ENCODE peak calls at places on chromosomes 7 and 10, in ten cellular contexts. One of them, this sample, is unnamed. For H3K4me1, the result is how much of the 10 kb centered on the place peaks cover.

GRCh38 chr7:64873517-64873916 is 29.6 kb upstream of the ZNF273 start:
- DNase-seq in CD8-positive, alpha-beta T cell: no peak
- DNase-seq in stomach: peak
- DNase-seq in effector memory CD4-positive, alpha-beta T cell: no peak
- DNase-seq in Caco-2: peak
- DNase-seq in left ventricle myocardium inferior: no peak
- DNase-seq in cardiac muscle cell: no peak
- DNase-seq in prostate gland: no peak
- DNase-seq in adrenal gland: no peak
- DNase-seq in aorta: peak
- DNase-seq in this sample: no peak

GRCh38 chr7:11760372-11760771 is 71.6 kb downstream of the THSD7A start:
- DNase-seq in CD8-positive, alpha-beta T cell: no peak
- DNase-seq in stomach: no peak
- DNase-seq in effector memory CD4-positive, alpha-beta T cell: no peak
- DNase-seq in Caco-2: no peak
- DNase-seq in left ventricle myocardium inferior: no peak
- DNase-seq in cardiac muscle cell: peak
- DNase-seq in prostate gland: peak
- DNase-seq in adrenal gland: no peak
- DNase-seq in aorta: no peak
- DNase-seq in this sample: no peak

GRCh38 chr10:9786576-9786975 is 1231.1 kb upstream of the CELF2 start:
- DNase-seq in CD8-positive, alpha-beta T cell: no peak
- DNase-seq in stomach: no peak
- DNase-seq in effector memory CD4-positive, alpha-beta T cell: no peak
- DNase-seq in Caco-2: no peak
- DNase-seq in left ventricle myocardium inferior: no peak
- DNase-seq in cardiac muscle cell: peak
- DNase-seq in prostate gland: no peak
- DNase-seq in adrenal gland: no peak
- DNase-seq in aorta: no peak
- DNase-seq in this sample: no peak

GRCh38 chr10:44564801-44565200 is 179.9 kb upstream of the CXCL12 start:
- DNase-seq in CD8-positive, alpha-beta T cell: no peak
- DNase-seq in stomach: no peak
- DNase-seq in effector memory CD4-positive, alpha-beta T cell: no peak
- DNase-seq in Caco-2: no peak
- DNase-seq in left ventricle myocardium inferior: no peak
- DNase-seq in cardiac muscle cell: no peak
- DNase-seq in prostate gland: no peak
- DNase-seq in adrenal gland: no peak
- DNase-seq in aorta: no peak
- DNase-seq in this sample: no peak

GRCh38 chr10:24979685-24980084 is 27.3 kb upstream of the PRTFDC1 start:
- DNase-seq in CD8-positive, alpha-beta T cell: no peak
- DNase-seq in stomach: no peak
- DNase-seq in effector memory CD4-positive, alpha-beta T cell: no peak
- DNase-seq in Caco-2: no peak
- DNase-seq in left ventricle myocardium inferior: no peak
- DNase-seq in cardiac muscle cell: no peak
- DNase-seq in prostate gland: no peak
- DNase-seq in adrenal gland: no peak
- DNase-seq in aorta: no peak
- DNase-seq in this sample: no peak

GRCh38 chr7:78134256-78134655 is 335.7 kb downstream of the PHTF2 start:
- DNase-seq in CD8-positive, alpha-beta T cell: no peak
- DNase-seq in stomach: no peak
- DNase-seq in effector memory CD4-positive, alpha-beta T cell: no peak
- DNase-seq in Caco-2: no peak
- DNase-seq in left ventricle myocardium inferior: no peak
- DNase-seq in cardiac muscle cell: peak
- DNase-seq in prostate gland: no peak
- DNase-seq in adrenal gland: peak
- DNase-seq in aorta: no peak
- DNase-seq in this sample: no peak

GRCh38 chr7:37318541-37318940 is 130.1 kb downstream of the ELMO1 start:
- DNase-seq in CD8-positive, alpha-beta T cell: no peak
- DNase-seq in stomach: no peak
- DNase-seq in effector memory CD4-positive, alpha-beta T cell: no peak
- DNase-seq in Caco-2: no peak
- DNase-seq in left ventricle myocardium inferior: no peak
- DNase-seq in cardiac muscle cell: no peak
- DNase-seq in prostate gland: no peak
- DNase-seq in adrenal gland: no peak
- DNase-seq in aorta: no peak
- DNase-seq in this sample: no peak

GRCh38 chr10:66322261-66322660 is 603.6 kb upstream of the LRRTM3 start:
- DNase-seq in CD8-positive, alpha-beta T cell: no peak
- DNase-seq in stomach: no peak
- DNase-seq in effector memory CD4-positive, alpha-beta T cell: no peak
- DNase-seq in Caco-2: peak
- DNase-seq in left ventricle myocardium inferior: no peak
- DNase-seq in cardiac muscle cell: no peak
- DNase-seq in prostate gland: no peak
- DNase-seq in adrenal gland: no peak
- DNase-seq in aorta: no peak
- DNase-seq in this sample: no peak

GRCh38 chr7:98808751-98809460 is 60.9 kb downstream of the TMEM130 start:
- DNase-seq in CD8-positive, alpha-beta T cell: no peak
- DNase-seq in stomach: no peak
- DNase-seq in effector memory CD4-positive, alpha-beta T cell: no peak
- DNase-seq in Caco-2: no peak
- DNase-seq in left ventricle myocardium inferior: no peak
- DNase-seq in cardiac muscle cell: no peak
- DNase-seq in prostate gland: no peak
- DNase-seq in adrenal gland: no peak
- DNase-seq in aorta: no peak
- DNase-seq in this sample: no peak

GRCh38 chr10:132910901-132911711 is 31.3 kb downstream of the CFAP46 start:
- DNase-seq in CD8-positive, alpha-beta T cell: no peak
- DNase-seq in stomach: no peak
- DNase-seq in effector memory CD4-positive, alpha-beta T cell: no peak
- DNase-seq in Caco-2: peak
- DNase-seq in left ventricle myocardium inferior: no peak
- DNase-seq in cardiac muscle cell: peak
- DNase-seq in prostate gland: no peak
- DNase-seq in adrenal gland: no peak
- DNase-seq in aorta: peak
- DNase-seq in this sample: no peak

GRCh38 chr7:129780257-129781127 is 169.0 kb downstream of the NRF1 start:
- DNase-seq in CD8-positive, alpha-beta T cell: peak
- DNase-seq in stomach: peak
- DNase-seq in effector memory CD4-positive, alpha-beta T cell: peak
- DNase-seq in Caco-2: peak
- DNase-seq in left ventricle myocardium inferior: no peak
- DNase-seq in cardiac muscle cell: no peak
- DNase-seq in prostate gland: peak
- DNase-seq in adrenal gland: peak
- DNase-seq in aorta: no peak
- DNase-seq in this sample: peak

DNA sequence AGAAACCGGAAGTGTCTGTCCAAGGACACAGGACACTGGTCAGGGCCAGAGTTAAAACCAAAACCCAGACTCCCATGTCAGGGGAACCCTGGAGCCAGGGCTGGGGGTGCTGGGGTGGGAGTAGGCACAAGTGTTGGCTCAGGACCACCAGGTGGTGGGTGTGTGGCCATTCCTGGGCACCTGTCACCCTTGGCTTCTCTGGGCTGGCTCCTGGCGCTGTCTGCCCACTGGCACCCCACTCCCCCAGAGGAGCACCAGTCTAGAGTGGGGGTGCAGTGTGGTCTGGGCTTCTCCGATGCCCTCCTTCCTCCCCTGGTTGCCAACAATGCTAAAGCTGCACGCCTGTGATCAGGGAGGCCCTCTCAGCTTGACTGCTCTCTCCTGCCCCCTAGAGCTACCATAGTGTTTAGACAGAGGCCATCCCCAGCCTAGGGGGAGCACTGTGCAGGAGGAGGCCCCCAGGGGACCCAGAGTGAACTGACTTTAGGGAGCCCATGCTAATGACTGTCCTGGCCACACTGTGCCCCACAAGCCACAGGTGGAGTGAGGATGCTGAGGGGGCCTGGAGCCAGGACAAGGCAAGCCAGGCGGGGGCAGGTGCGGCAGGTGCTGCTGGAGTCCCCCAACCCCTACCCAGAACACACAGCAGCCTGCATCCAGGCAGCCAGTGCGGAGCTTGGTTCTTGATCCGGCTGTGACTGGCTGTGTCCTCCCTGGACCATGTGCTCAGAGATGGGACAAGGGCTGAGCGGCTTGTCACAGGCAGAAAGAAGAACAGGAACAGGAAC is 11.0 kb downstream of the RASGEF1A start:
- DNase-seq in CD8-positive, alpha-beta T cell: peak
- DNase-seq in stomach: peak
- DNase-seq in effector memory CD4-positive, alpha-beta T cell: no peak
- DNase-seq in Caco-2: peak
- DNase-seq in left ventricle myocardium inferior: no peak
- DNase-seq in cardiac muscle cell: peak
- DNase-seq in prostate gland: no peak
- DNase-seq in adrenal gland: peak
- DNase-seq in aorta: no peak
- DNase-seq in this sample: no peak
- H3K4me1 ChIP-seq in CD8-positive, alpha-beta T cell: under half
- H3K4me1 ChIP-seq in stomach: under half
- H3K4me1 ChIP-seq in effector memory CD4-positive, alpha-beta T cell: under half
- H3K4me1 ChIP-seq in Caco-2: under half
- H3K4me1 ChIP-seq in left ventricle myocardium inferior: under half
- H3K4me1 ChIP-seq in cardiac muscle cell: under half
- H3K4me1 ChIP-seq in prostate gland: under half
- H3K4me1 ChIP-seq in adrenal gland: under half
- H3K4me1 ChIP-seq in aorta: under half
- H3K4me1 ChIP-seq in this sample: under half

GRCh38 chr7:16817536-16817935 is 12.7 kb upstream of the AGR2 start:
- DNase-seq in CD8-positive, alpha-beta T cell: no peak
- DNase-seq in stomach: no peak
- DNase-seq in effector memory CD4-positive, alpha-beta T cell: no peak
- DNase-seq in Caco-2: no peak
- DNase-seq in left ventricle myocardium inferior: no peak
- DNase-seq in cardiac muscle cell: peak
- DNase-seq in prostate gland: no peak
- DNase-seq in adrenal gland: no peak
- DNase-seq in aorta: no peak
- DNase-seq in this sample: no peak
- H3K4me1 ChIP-seq in CD8-positive, alpha-beta T cell: under half
- H3K4me1 ChIP-seq in stomach: under half
- H3K4me1 ChIP-seq in effector memory CD4-positive, alpha-beta T cell: under half
- H3K4me1 ChIP-seq in Caco-2: under half
- H3K4me1 ChIP-seq in left ventricle myocardium inferior: under half
- H3K4me1 ChIP-seq in cardiac muscle cell: under half
- H3K4me1 ChIP-seq in prostate gland: under half
- H3K4me1 ChIP-seq in adrenal gland: under half
- H3K4me1 ChIP-seq in aorta: under half
- H3K4me1 ChIP-seq in this sample: under half

DNA sequence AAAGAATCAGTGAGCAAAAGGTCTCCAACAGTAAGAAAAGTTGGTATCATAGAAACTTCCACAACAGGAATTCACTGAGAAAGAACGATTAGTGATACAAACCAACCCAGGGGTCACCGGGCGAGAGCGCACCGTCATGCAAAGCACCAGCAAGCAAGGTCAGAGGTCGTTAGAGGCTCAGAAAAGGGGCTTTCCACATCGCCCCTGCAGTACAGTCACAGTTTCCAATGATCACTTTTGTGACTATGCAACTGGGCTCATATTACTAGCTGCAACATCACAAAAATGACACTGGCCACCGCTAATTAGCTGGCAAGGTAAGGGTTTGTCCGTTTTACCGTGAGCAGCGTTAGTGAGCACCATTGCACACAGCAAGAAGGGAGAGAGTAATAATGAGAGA is 237.3 kb downstream of the DNAJB6 start:
- DNase-seq in CD8-positive, alpha-beta T cell: no peak
- DNase-seq in stomach: no peak
- DNase-seq in effector memory CD4-positive, alpha-beta T cell: no peak
- DNase-seq in Caco-2: no peak
- DNase-seq in left ventricle myocardium inferior: no peak
- DNase-seq in cardiac muscle cell: no peak
- DNase-seq in prostate gland: no peak
- DNase-seq in adrenal gland: no peak
- DNase-seq in aorta: peak
- DNase-seq in this sample: no peak
- H3K4me1 ChIP-seq in CD8-positive, alpha-beta T cell: under half
- H3K4me1 ChIP-seq in stomach: under half
- H3K4me1 ChIP-seq in effector memory CD4-positive, alpha-beta T cell: under half
- H3K4me1 ChIP-seq in Caco-2: under half
- H3K4me1 ChIP-seq in left ventricle myocardium inferior: under half
- H3K4me1 ChIP-seq in cardiac muscle cell: under half
- H3K4me1 ChIP-seq in prostate gland: under half
- H3K4me1 ChIP-seq in adrenal gland: under half
- H3K4me1 ChIP-seq in aorta: under half
- H3K4me1 ChIP-seq in this sample: under half

GRCh38 chr7:156606135-156606534 is 34.4 kb upstream of the RNF32 start:
- DNase-seq in CD8-positive, alpha-beta T cell: no peak
- DNase-seq in stomach: no peak
- DNase-seq in effector memory CD4-positive, alpha-beta T cell: no peak
- DNase-seq in Caco-2: no peak
- DNase-seq in left ventricle myocardium inferior: no peak
- DNase-seq in cardiac muscle cell: no peak
- DNase-seq in prostate gland: no peak
- DNase-seq in adrenal gland: no peak
- DNase-seq in aorta: no peak
- DNase-seq in this sample: no peak

GRCh38 chr7:156607332-156608175 is 33.0 kb upstream of the RNF32 start:
- DNase-seq in CD8-positive, alpha-beta T cell: no peak
- DNase-seq in stomach: no peak
- DNase-seq in effector memory CD4-positive, alpha-beta T cell: no peak
- DNase-seq in Caco-2: peak
- DNase-seq in left ventricle myocardium inferior: no peak
- DNase-seq in cardiac muscle cell: peak
- DNase-seq in prostate gland: no peak
- DNase-seq in adrenal gland: peak
- DNase-seq in aorta: no peak
- DNase-seq in this sample: no peak

GRCh38 chr7:156606618-156607331 is 33.8 kb upstream of the RNF32 start:
- DNase-seq in CD8-positive, alpha-beta T cell: no peak
- DNase-seq in stomach: no peak
- DNase-seq in effector memory CD4-positive, alpha-beta T cell: no peak
- DNase-seq in Caco-2: peak
- DNase-seq in left ventricle myocardium inferior: no peak
- DNase-seq in cardiac muscle cell: no peak
- DNase-seq in prostate gland: no peak
- DNase-seq in adrenal gland: no peak
- DNase-seq in aorta: no peak
- DNase-seq in this sample: no peak

GRCh38 chr7:156609010-156609877 is 31.3 kb upstream of the RNF32 start:
- DNase-seq in CD8-positive, alpha-beta T cell: no peak
- DNase-seq in stomach: peak
- DNase-seq in effector memory CD4-positive, alpha-beta T cell: no peak
- DNase-seq in Caco-2: peak
- DNase-seq in left ventricle myocardium inferior: no peak
- DNase-seq in cardiac muscle cell: peak
- DNase-seq in prostate gland: no peak
- DNase-seq in adrenal gland: peak
- DNase-seq in aorta: no peak
- DNase-seq in this sample: no peak

DNA sequence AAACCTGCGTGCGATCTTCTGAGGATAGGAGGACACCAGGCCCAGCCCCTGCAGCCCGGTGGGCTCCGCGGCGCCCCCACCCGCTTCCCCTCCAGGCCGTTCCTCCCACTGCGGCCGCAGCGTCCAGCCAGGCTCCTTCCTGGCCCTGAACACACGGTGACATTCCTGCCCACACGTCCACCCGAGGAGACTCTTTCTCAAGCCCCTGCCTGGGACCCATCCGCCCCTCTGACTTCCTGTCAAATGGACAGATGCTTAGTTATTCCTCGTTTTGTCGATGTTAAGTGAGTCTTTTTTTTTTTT is 32.4 kb upstream of the RNF32 start:
- DNase-seq in CD8-positive, alpha-beta T cell: no peak
- DNase-seq in stomach: no peak
- DNase-seq in effector memory CD4-positive, alpha-beta T cell: no peak
- DNase-seq in Caco-2: no peak
- DNase-seq in left ventricle myocardium inferior: no peak
- DNase-seq in cardiac muscle cell: no peak
- DNase-seq in prostate gland: no peak
- DNase-seq in adrenal gland: peak
- DNase-seq in aorta: no peak
- DNase-seq in this sample: no peak
- H3K4me1 ChIP-seq in CD8-positive, alpha-beta T cell: under half
- H3K4me1 ChIP-seq in stomach: under half
- H3K4me1 ChIP-seq in effector memory CD4-positive, alpha-beta T cell: under half
- H3K4me1 ChIP-seq in Caco-2: half or more
- H3K4me1 ChIP-seq in left ventricle myocardium inferior: under half
- H3K4me1 ChIP-seq in cardiac muscle cell: under half
- H3K4me1 ChIP-seq in prostate gland: under half
- H3K4me1 ChIP-seq in adrenal gland: under half
- H3K4me1 ChIP-seq in aorta: under half
- H3K4me1 ChIP-seq in this sample: under half